ENCODE peak calls at places on chromosomes 12 and 14, in four cellular contexts. C, Y, P and F are unnamed samples.

GRCh38 chr14:101496779-101497420 is 64.4 kb upstream of the DIO3 start:
- DNase-seq in C (no peak), Y (no peak), P (no peak), F (no peak)

GRCh38 chr14:72495668-72496067 is 398.2 kb downstream of the DPF3 start:
- DNase-seq in C (no peak), Y (no peak), P (no peak), F (no peak)

GRCh38 chr12:109115758-109116610 is at the start of gene ACACB:
- DNase-seq in C (no peak), Y (no peak), P (no peak), F (no peak)

GRCh38 chr12:130127909-130128763 is 34.1 kb upstream of the FZD10 start:
- DNase-seq in C (no peak), Y (no peak), P (no peak), F (no peak)

GRCh38 chr12:49809369-49810158 is 18.6 kb downstream of the NCKAP5L start:
- DNase-seq in C (no peak), Y (no peak), P (no peak), F (no peak)

GRCh38 chr12:6080149-6081045 is 44.1 kb downstream of the VWF start:
- DNase-seq in C (no peak), Y (no peak), P (no peak), F (no peak)

GRCh38 chr12:29026419-29026818 is 122.7 kb upstream of the FAR2 start:
- DNase-seq in C (no peak), Y (no peak), P (no peak), F (no peak)

GRCh38 chr14:35807131-35807961 is 1.7 kb downstream of the RALGAPA1 start:
- DNase-seq in C (no peak), Y (no peak), P (no peak), F (peak)

GRCh38 chr12:98745578-98746391 is 100.7 kb downstream of the APAF1 start:
- DNase-seq in C (no peak), Y (no peak), P (no peak), F (peak)

GRCh38 chr14:79573486-79573885 is 637.8 kb downstream of the DIO2 start:
- DNase-seq in C (no peak), Y (no peak), P (no peak), F (no peak)

GRCh38 chr14:78254911-78255431 is 84.8 kb downstream of the NRXN3 start:
- DNase-seq in C (no peak), Y (no peak), P (peak), F (no peak)

GRCh38 chr12:120039711-120040110 is 50.7 kb downstream of the BICDL1 start:
- DNase-seq in C (no peak), Y (no peak), P (no peak), F (no peak)

GRCh38 chr12:82740129-82741000 is 53.7 kb downstream of the TMTC2 start:
- DNase-seq in C (peak), Y (no peak), P (no peak), F (no peak)

GRCh38 chr12:6778212-6778570 is 5.9 kb downstream of the LAG3 start:
- DNase-seq in C (no peak), Y (no peak), P (no peak), F (no peak)

GRCh38 chr12:51017452-51017851 is 8.7 kb downstream of the SLC11A2 start:
- DNase-seq in C (no peak), Y (no peak), P (no peak), F (no peak)

GRCh38 chr12:60714141-60714900 is 1118.5 kb downstream of the SLC16A7 start:
- DNase-seq in C (no peak), Y (no peak), P (no peak), F (no peak)

GRCh38 chr12:52372216-52373154 is 5.2 kb upstream of the KRT85 start:
- DNase-seq in C (peak), Y (no peak), P (peak), F (peak)

GRCh38 chr12:122852336-122853275 is 17.3 kb downstream of the HIP1R start:
- DNase-seq in C (no peak), Y (no peak), P (no peak), F (no peak)

GRCh38 chr12:110370732-110371141 is 32.8 kb downstream of the ANAPC7 start:
- DNase-seq in C (no peak), Y (no peak), P (no peak), F (no peak)

GRCh38 chr12:66149702-66150398 is 19.3 kb upstream of the LLPH start:
- DNase-seq in C (no peak), Y (no peak), P (no peak), F (no peak)

GRCh38 chr14:68147331-68147730 is 327.8 kb downstream of the RAD51B start:
- DNase-seq in C (no peak), Y (no peak), P (no peak), F (no peak)

GRCh38 chr14:77761205-77761931 is 412 bp upstream of the SNW1 start:
- DNase-seq in C (peak), Y (no peak), P (peak), F (peak)

GRCh38 chr12:129258781-129259318 is 405.6 kb downstream of the GLT1D1 start:
- DNase-seq in C (no peak), Y (no peak), P (no peak), F (no peak)

GRCh38 chr12:263574-263973 is 938 bp upstream of the SLC6A13 start:
- DNase-seq in C (no peak), Y (no peak), P (no peak), F (no peak)